ENCODE peak calls at places on chromosomes 1 and 21, in seven cellular contexts. One of them, this sample, is unnamed.

GRCh38 chr1:111934346-111934745 is 55.1 kb downstream of the KCND3 start:
- DNase-seq in fibroblast of the aortic adventitia: no peak
- DNase-seq in right lobe of liver: no peak
- DNase-seq in heart left ventricle: no peak
- DNase-seq in GM23338: no peak
- DNase-seq in lower leg skin: no peak
- DNase-seq in astrocyte: no peak
- DNase-seq in this sample: no peak

GRCh38 chr1:184622136-184622823 is 132.4 kb downstream of the EDEM3 start:
- DNase-seq in astrocyte: peak; percentile 64
- DNase-seq in lower leg skin: peak; percentile 83
- DNase-seq in heart left ventricle: peak; percentile 87
- DNase-seq in right lobe of liver: peak; percentile 60
- DNase-seq in fibroblast of the aortic adventitia: peak; percentile 98
- DNase-seq in GM23338: no peak
- DNase-seq in this sample: peak; percentile 92

GRCh38 chr1:212650228-212650627 is 41.7 kb downstream of the ATF3 start:
- DNase-seq in heart left ventricle: no peak
- DNase-seq in fibroblast of the aortic adventitia: no peak
- DNase-seq in lower leg skin: no peak
- DNase-seq in astrocyte: no peak
- DNase-seq in GM23338: no peak
- DNase-seq in right lobe of liver: no peak
- DNase-seq in this sample: no peak

GRCh38 chr21:29506214-29506613 is 207.5 kb downstream of the BACH1 start:
- DNase-seq in lower leg skin: no peak
- DNase-seq in astrocyte: no peak
- DNase-seq in fibroblast of the aortic adventitia: no peak
- DNase-seq in heart left ventricle: no peak
- DNase-seq in right lobe of liver: no peak
- DNase-seq in GM23338: no peak
- DNase-seq in this sample: no peak

GRCh38 chr1:155910621-155911121 is 478 bp downstream of the RIT1 start:
- DNase-seq in astrocyte: peak; percentile 37
- DNase-seq in fibroblast of the aortic adventitia: peak; percentile 46
- DNase-seq in right lobe of liver: no peak
- DNase-seq in lower leg skin: peak; percentile 18
- DNase-seq in GM23338: peak; percentile 54
- DNase-seq in heart left ventricle: peak; percentile 33
- DNase-seq in this sample: peak; percentile 42

GRCh38 chr1:47502746-47503370 is 65.0 kb downstream of the FOXD2 start:
- DNase-seq in lower leg skin: no peak
- DNase-seq in GM23338: no peak
- DNase-seq in heart left ventricle: no peak
- DNase-seq in astrocyte: no peak
- DNase-seq in fibroblast of the aortic adventitia: no peak
- DNase-seq in right lobe of liver: no peak
- DNase-seq in this sample: no peak

GRCh38 chr1:88216441-88216840 is 467.6 kb upstream of the PKN2 start:
- DNase-seq in right lobe of liver: no peak
- DNase-seq in astrocyte: no peak
- DNase-seq in heart left ventricle: no peak
- DNase-seq in lower leg skin: no peak
- DNase-seq in fibroblast of the aortic adventitia: no peak
- DNase-seq in GM23338: no peak
- DNase-seq in this sample: no peak

GRCh38 chr1:91397605-91398004 is 7.0 kb downstream of the HFM1 start:
- DNase-seq in lower leg skin: no peak
- DNase-seq in astrocyte: no peak
- DNase-seq in heart left ventricle: no peak
- DNase-seq in right lobe of liver: no peak
- DNase-seq in GM23338: no peak
- DNase-seq in fibroblast of the aortic adventitia: no peak
- DNase-seq in this sample: no peak

GRCh38 chr1:52574594-52574993 is 21.7 kb upstream of the TUT4 start:
- DNase-seq in astrocyte: peak; percentile 99
- DNase-seq in lower leg skin: no peak
- DNase-seq in right lobe of liver: no peak
- DNase-seq in fibroblast of the aortic adventitia: peak; percentile 96
- DNase-seq in heart left ventricle: no peak
- DNase-seq in GM23338: no peak
- DNase-seq in this sample: peak; percentile 96

GRCh38 chr1:243765676-243766075 is 84.4 kb downstream of the AKT3 start:
- DNase-seq in GM23338: no peak
- DNase-seq in right lobe of liver: no peak
- DNase-seq in heart left ventricle: no peak
- DNase-seq in astrocyte: no peak
- DNase-seq in fibroblast of the aortic adventitia: no peak
- DNase-seq in lower leg skin: no peak
- DNase-seq in this sample: no peak

DNA sequence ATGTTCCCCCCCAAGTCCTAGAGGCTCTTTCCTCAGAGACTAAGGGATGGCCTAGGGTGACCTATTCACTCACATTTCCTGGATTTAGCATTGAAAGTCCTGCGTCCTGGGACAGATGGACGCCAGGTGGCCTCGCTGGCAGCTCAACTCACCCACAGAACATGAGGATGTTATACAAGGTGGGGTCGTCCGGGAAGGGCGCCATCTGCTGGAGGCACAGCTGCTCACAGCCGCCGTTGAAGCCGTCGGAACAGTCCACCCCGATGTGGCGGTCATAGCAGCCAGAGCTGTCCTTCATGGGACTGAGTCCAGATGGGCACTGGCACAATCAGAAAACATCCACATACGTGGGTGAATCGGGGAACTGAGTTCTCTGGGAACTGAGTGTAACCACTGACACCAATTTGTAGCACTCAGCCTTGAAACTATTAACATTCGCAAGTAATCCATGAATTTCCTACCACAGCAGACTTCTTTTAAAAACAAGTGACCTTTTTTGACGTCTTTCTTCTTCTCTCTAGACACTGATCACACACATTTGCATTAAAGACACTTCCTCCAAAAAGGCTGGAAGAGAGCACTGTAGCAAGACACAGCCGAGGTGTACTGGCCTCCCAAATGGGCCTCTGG is 215.4 kb downstream of the ASTN1 start:
- DNase-seq in right lobe of liver: peak; percentile 70
- DNase-seq in heart left ventricle: peak; percentile 52
- DNase-seq in fibroblast of the aortic adventitia: peak; percentile 2
- DNase-seq in GM23338: peak; percentile 91
- DNase-seq in lower leg skin: no peak
- DNase-seq in astrocyte: no peak
- DNase-seq in this sample: peak; percentile 46
- TF ChIP-seq CTCF in right lobe of liver: peak; percentile 79
- TF ChIP-seq CTCF in heart left ventricle: peak; percentile 46
- TF ChIP-seq CTCF in fibroblast of the aortic adventitia: peak; percentile 27
- TF ChIP-seq CTCF in GM23338: peak; percentile 99
- TF ChIP-seq CTCF in lower leg skin: no peak
- TF ChIP-seq CTCF in astrocyte: peak; percentile 45
- TF ChIP-seq CTCF in this sample: peak; percentile 52

GRCh38 chr21:28106370-28106890 is 886.2 kb downstream of the LTN1 start:
- DNase-seq in right lobe of liver: no peak
- DNase-seq in heart left ventricle: no peak
- DNase-seq in lower leg skin: no peak
- DNase-seq in GM23338: no peak
- DNase-seq in astrocyte: no peak
- DNase-seq in fibroblast of the aortic adventitia: no peak
- DNase-seq in this sample: no peak

GRCh38 chr21:28113718-28114117 is 879.0 kb downstream of the LTN1 start:
- DNase-seq in heart left ventricle: no peak
- DNase-seq in astrocyte: no peak
- DNase-seq in lower leg skin: no peak
- DNase-seq in right lobe of liver: no peak
- DNase-seq in fibroblast of the aortic adventitia: no peak
- DNase-seq in GM23338: no peak
- DNase-seq in this sample: no peak

GRCh38 chr21:28110074-28110473 is 882.6 kb downstream of the LTN1 start:
- DNase-seq in fibroblast of the aortic adventitia: no peak
- DNase-seq in lower leg skin: no peak
- DNase-seq in astrocyte: no peak
- DNase-seq in GM23338: no peak
- DNase-seq in heart left ventricle: no peak
- DNase-seq in right lobe of liver: no peak
- DNase-seq in this sample: no peak

DNA sequence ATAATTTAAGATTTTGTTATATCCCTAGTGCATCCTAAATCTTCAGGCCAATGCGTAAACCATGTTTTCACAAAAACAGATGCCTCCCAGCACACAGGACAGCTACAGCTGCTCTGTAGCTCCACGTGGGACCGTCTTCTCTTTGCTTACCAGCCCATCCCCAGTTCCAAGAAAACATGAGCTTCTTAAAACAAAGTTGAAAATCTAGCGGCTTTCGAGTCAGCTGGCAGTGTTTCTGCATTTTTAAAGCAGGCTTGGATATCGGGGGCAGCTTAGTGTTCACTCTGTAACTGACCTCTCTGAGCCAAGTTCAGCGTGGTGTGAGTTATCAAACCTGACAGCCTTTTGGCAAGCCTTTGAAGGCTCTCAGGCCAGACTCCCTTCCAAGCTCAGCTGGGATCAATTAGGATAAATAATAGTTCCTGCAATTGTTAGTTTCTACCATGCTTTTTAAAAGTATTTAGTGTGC is 881.5 kb downstream of the LTN1 start:
- DNase-seq in fibroblast of the aortic adventitia: peak; percentile 100
- DNase-seq in GM23338: no peak
- DNase-seq in right lobe of liver: no peak
- DNase-seq in astrocyte: peak; percentile 83
- DNase-seq in heart left ventricle: peak; percentile 71
- DNase-seq in lower leg skin: peak; percentile 57
- DNase-seq in this sample: peak; percentile 95
- H3K4me3 ChIP-seq in fibroblast of the aortic adventitia: no peak overlapping the region
- H3K4me3 ChIP-seq in GM23338: no peak overlapping the region
- H3K4me3 ChIP-seq in right lobe of liver: no peak overlapping the region
- H3K4me3 ChIP-seq in astrocyte: no peak overlapping the region
- H3K4me3 ChIP-seq in heart left ventricle: no peak overlapping the region
- H3K4me3 ChIP-seq in lower leg skin: no peak overlapping the region
- H3K4me3 ChIP-seq in this sample: peak overlapping the region; percentile 19

GRCh38 chr1:43549921-43550597 is 19.4 kb downstream of the PTPRF start:
- DNase-seq in heart left ventricle: no peak
- DNase-seq in lower leg skin: peak; percentile 77
- DNase-seq in fibroblast of the aortic adventitia: no peak
- DNase-seq in astrocyte: no peak
- DNase-seq in right lobe of liver: peak; percentile 93
- DNase-seq in GM23338: peak; percentile 97
- DNase-seq in this sample: no peak

GRCh38 chr1:43550598-43551246 is 20.0 kb downstream of the PTPRF start:
- DNase-seq in lower leg skin: no peak
- DNase-seq in astrocyte: no peak
- DNase-seq in right lobe of liver: no peak
- DNase-seq in heart left ventricle: no peak
- DNase-seq in GM23338: peak; percentile 27
- DNase-seq in fibroblast of the aortic adventitia: no peak
- DNase-seq in this sample: no peak

GRCh38 chr1:43552813-43553212 is 22.1 kb downstream of the PTPRF start:
- DNase-seq in heart left ventricle: peak; percentile 62
- DNase-seq in astrocyte: peak; percentile 56
- DNase-seq in GM23338: no peak
- DNase-seq in right lobe of liver: peak; percentile 96
- DNase-seq in lower leg skin: no peak
- DNase-seq in fibroblast of the aortic adventitia: peak; percentile 69
- DNase-seq in this sample: peak; percentile 52

GRCh38 chr1:43552059-43552742 is 21.5 kb downstream of the PTPRF start:
- DNase-seq in right lobe of liver: no peak
- DNase-seq in lower leg skin: no peak
- DNase-seq in heart left ventricle: no peak
- DNase-seq in astrocyte: no peak
- DNase-seq in GM23338: no peak
- DNase-seq in fibroblast of the aortic adventitia: no peak
- DNase-seq in this sample: no peak

DNA sequence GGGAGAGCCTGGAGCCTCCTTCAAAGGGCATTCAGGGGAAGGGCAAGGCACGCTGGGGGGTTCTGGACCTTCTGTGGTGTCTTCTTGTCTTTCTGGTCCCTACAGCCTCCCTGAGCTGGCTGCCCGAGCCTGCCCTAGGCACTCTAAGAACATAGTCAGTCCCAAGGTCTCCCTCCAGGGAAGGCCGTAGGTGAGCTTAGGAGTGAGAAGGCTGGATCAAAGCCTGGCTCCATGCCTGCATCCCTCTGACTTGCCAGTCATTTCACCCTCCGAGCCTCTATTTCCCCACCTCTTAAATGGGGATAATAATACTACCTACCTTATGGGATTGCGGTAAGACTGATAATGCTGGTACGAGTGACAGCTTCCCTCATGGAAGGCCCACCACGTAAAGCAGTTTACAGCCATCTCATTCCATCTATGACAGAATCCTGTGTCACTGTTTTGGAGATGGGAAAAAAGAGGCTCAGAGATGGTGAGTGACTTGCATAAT is 20.8 kb downstream of the PTPRF start:
- DNase-seq in lower leg skin: no peak
- DNase-seq in fibroblast of the aortic adventitia: no peak
- DNase-seq in astrocyte: no peak
- DNase-seq in right lobe of liver: no peak
- DNase-seq in GM23338: no peak
- DNase-seq in heart left ventricle: no peak
- DNase-seq in this sample: no peak
- TF ChIP-seq CTCF in lower leg skin: no peak
- TF ChIP-seq CTCF in fibroblast of the aortic adventitia: no peak
- TF ChIP-seq CTCF in astrocyte: no peak
- TF ChIP-seq CTCF in right lobe of liver: no peak
- TF ChIP-seq CTCF in GM23338: no peak
- TF ChIP-seq CTCF in heart left ventricle: no peak
- TF ChIP-seq CTCF in this sample: no peak

GRCh38 chr1:227734858-227735780 is at the start of the genes JMJD4 and SNAP47:
- DNase-seq in lower leg skin: peak; percentile 87
- DNase-seq in heart left ventricle: peak; percentile 94
- DNase-seq in fibroblast of the aortic adventitia: peak; percentile 89
- DNase-seq in GM23338: peak; percentile 96
- DNase-seq in right lobe of liver: peak; percentile 94
- DNase-seq in astrocyte: peak; percentile 77
- DNase-seq in this sample: peak; percentile 93
- H3K4me3 ChIP-seq in lower leg skin: peak within 1 kb of the TSS; percentile 97
- H3K4me3 ChIP-seq in heart left ventricle: peak within 1 kb of the TSS; percentile 90
- H3K4me3 ChIP-seq in fibroblast of the aortic adventitia: peak within 1 kb of the TSS; percentile 94
- H3K4me3 ChIP-seq in GM23338: peak within 1 kb of the TSS; percentile 92
- H3K4me3 ChIP-seq in right lobe of liver: peak within 1 kb of the TSS; percentile 76
- H3K4me3 ChIP-seq in astrocyte: peak within 1 kb of the TSS; percentile 92
- H3K4me3 ChIP-seq in this sample: peak within 1 kb of the TSS; percentile 76

GRCh38 chr1:87024936-87025537 is 110.6 kb downstream of the HS2ST1 start:
- DNase-seq in GM23338: peak; percentile 69
- DNase-seq in heart left ventricle: no peak
- DNase-seq in lower leg skin: no peak
- DNase-seq in right lobe of liver: no peak
- DNase-seq in astrocyte: peak; percentile 12
- DNase-seq in fibroblast of the aortic adventitia: peak; percentile 30
- DNase-seq in this sample: peak; percentile 60
- TF ChIP-seq CTCF in GM23338: peak; percentile 77
- TF ChIP-seq CTCF in heart left ventricle: peak; percentile 36
- TF ChIP-seq CTCF in lower leg skin: no peak
- TF ChIP-seq CTCF in right lobe of liver: peak; percentile 65
- TF ChIP-seq CTCF in astrocyte: peak; percentile 42
- TF ChIP-seq CTCF in fibroblast of the aortic adventitia: peak; percentile 65
- TF ChIP-seq CTCF in this sample: peak; percentile 70